ENCODE peak calls at places on chromosomes 16 and 17, in six cellular contexts. U, A, T, C, L and H are unnamed samples.

GRCh38 chr17:58189436-58190146 is 2.9 kb upstream of the EPX start:
- DNase-seq in U (no peak), A (peak; percentile 14), T (no peak), C (no peak), L (peak; percentile 93), H (peak; percentile 46)

GRCh38 chr16:8892101-8892575 is 10.0 kb downstream of the LITAFD start:
- DNase-seq in U (no peak), A (no peak), T (no peak), C (peak; percentile 45), L (no peak), H (no peak)

GRCh38 chr17:79926308-79927135 is 87.3 kb upstream of the CBX4 start:
- DNase-seq in U (no peak), A (no peak), T (no peak), C (no peak), L (no peak), H (no peak)

GRCh38 chr17:5864910-5865657 is 205.1 kb upstream of the WSCD1 start:
- DNase-seq in U (no peak), A (no peak), T (no peak), C (no peak), L (no peak), H (no peak)

GRCh38 chr17:44376124-44376523 is 12.5 kb upstream of the FAM171A2 start:
- DNase-seq in U (no peak), A (no peak), T (peak; percentile 48), C (peak; percentile 73), L (peak; percentile 26), H (peak; percentile 48)

GRCh38 chr16:55301385-55302008 is 22.5 kb upstream of the IRX6 start:
- DNase-seq in U (no peak), A (no peak), T (no peak), C (no peak), L (no peak), H (no peak)

GRCh38 chr16:11610580-11610979 is 23.9 kb upstream of the LITAF start:
- DNase-seq in U (no peak), A (no peak), T (no peak), C (no peak), L (no peak), H (no peak)

GRCh38 chr16:57536306-57537193 is at the start of gene CCDC102A:
- DNase-seq in U (peak; percentile 58), A (peak; percentile 5), T (peak; percentile 52), C (peak; percentile 29), L (no peak), H (no peak)

GRCh38 chr17:67194134-67194533 is 50.9 kb downstream of the HELZ start:
- DNase-seq in U (no peak), A (no peak), T (no peak), C (no peak), L (peak; percentile 14), H (no peak)

GRCh38 chr16:73125860-73126259 is 77.9 kb upstream of the ZFHX3 start:
- DNase-seq in U (no peak), A (peak; percentile 24), T (no peak), C (no peak), L (peak; percentile 88), H (peak; percentile 11)

GRCh38 chr17:31130286-31131224 is 35.8 kb downstream of the NF1 start:
- DNase-seq in U (no peak), A (no peak), T (no peak), C (no peak), L (no peak), H (no peak)

GRCh38 chr16:10564591-10564990 is 15.8 kb downstream of the EMP2 start:
- DNase-seq in U (no peak), A (no peak), T (no peak), C (no peak), L (no peak), H (no peak)

GRCh38 chr16:25093208-25094061 is 18.1 kb upstream of the LCMT1 start:
- DNase-seq in U (no peak), A (no peak), T (no peak), C (peak; percentile 50), L (no peak), H (no peak)

GRCh38 chr16:72474511-72475123 is 302.7 kb upstream of the PMFBP1 start:
- DNase-seq in U (no peak), A (no peak), T (no peak), C (no peak), L (peak; percentile 92), H (peak; percentile 29)

GRCh38 chr16:47465919-47466630 is 4.9 kb downstream of the PHKB start:
- DNase-seq in U (no peak), A (no peak), T (no peak), C (no peak), L (no peak), H (no peak)

GRCh38 chr16:66898207-66898606 is 17.9 kb downstream of the PDP2 start:
- DNase-seq in U (no peak), A (peak; percentile 32), T (peak; percentile 82), C (no peak), L (no peak), H (no peak)

GRCh38 chr17:48011405-48012150 is 26.0 kb downstream of the COPZ2 start:
- DNase-seq in U (peak; percentile 44), A (no peak), T (no peak), C (peak; percentile 73), L (peak; percentile 53), H (peak; percentile 74)

GRCh38 chr17:69819316-69820087 is 255.5 kb upstream of the KCNJ16 start:
- DNase-seq in U (no peak), A (peak; percentile 15), T (no peak), C (no peak), L (peak; percentile 57), H (no peak)

GRCh38 chr17:28717578-28718316 is at the start of gene RAB34:
- DNase-seq in U (peak; percentile 53), A (peak; percentile 78), T (peak; percentile 86), C (no peak), L (peak; percentile 80), H (peak; percentile 70)
- TF ChIP-seq CTCF in U (no peak), A (no peak), T (peak; percentile 15), C (peak; percentile 23), L (no peak), H (no peak)

DNA sequence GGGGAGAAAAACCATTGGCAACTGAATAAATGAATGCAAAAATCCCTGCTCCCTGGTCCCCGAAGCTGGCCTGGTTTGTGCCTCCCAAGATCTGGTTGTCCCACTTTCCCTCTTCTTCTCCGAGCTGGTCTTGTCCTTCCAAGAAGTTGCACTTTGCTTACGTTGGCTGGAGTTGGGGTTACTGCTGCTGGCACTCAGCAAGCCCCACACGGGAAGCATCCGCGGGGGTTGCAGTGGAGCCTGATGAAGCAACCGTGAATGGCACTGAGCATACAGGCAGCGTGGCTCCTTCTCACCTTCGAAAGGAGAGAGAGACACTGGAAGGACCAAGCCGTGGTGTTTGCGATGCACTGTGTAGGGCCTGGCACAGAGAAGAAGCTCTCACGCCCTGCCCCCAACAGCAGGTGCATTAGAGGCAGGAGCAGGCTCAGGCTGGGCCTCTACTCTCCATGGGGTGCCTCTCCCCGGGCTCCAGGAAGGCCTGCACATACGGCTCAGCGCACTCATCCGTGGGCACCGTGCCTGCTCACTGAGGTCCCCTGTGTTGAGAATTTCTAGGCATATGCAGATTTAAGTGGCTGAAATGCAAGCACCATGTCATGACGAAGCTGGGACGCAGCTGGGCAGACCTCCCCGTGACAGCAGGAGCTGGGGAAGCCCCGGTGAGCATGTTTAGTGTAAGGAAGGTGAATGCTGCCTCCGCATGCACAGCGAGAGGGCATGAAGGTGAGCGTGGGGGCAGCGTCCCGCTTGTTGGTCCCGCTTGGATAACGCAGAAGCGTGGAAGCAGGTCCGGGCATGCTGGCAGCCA is 12.1 kb downstream of the CA5A start:
- DNase-seq in U (no peak), A (no peak), T (no peak), C (peak; percentile 88), L (no peak), H (no peak)
- TF ChIP-seq CTCF in U (no peak), A (no peak), T (no peak), C (no peak), L (no peak), H (no peak)

GRCh38 chr17:17741346-17742023 is 60.2 kb downstream of the RAI1 start:
- DNase-seq in U (no peak), A (no peak), T (peak; percentile 58), C (no peak), L (no peak), H (no peak)
- TF ChIP-seq CTCF in U (no peak), A (peak; percentile 33), T (no peak), C (no peak), L (no peak), H (no peak)

GRCh38 chr17:50169121-50169764 is 3.4 kb downstream of the SGCA start:
- DNase-seq in U (peak; percentile 65), A (no peak), T (no peak), C (peak; percentile 75), L (peak; percentile 81), H (peak; percentile 64)
- TF ChIP-seq CTCF in U (peak; percentile 55), A (peak; percentile 91), T (peak; percentile 95), C (peak; percentile 84), L (peak; percentile 89), H (peak; percentile 83)